ENCODE peak calls at places on chromosomes 11 and 22, in nine cellular contexts. C is heart left ventricle, M is cardiac fibroblast, E is Peyer's patch, V is left lung, N is gastrocnemius medialis, R is brain microvascular endothelial cell, F is coronary artery, T is fibroblast of pulmonary artery. K is an unnamed sample.

GRCh38 chr11:4991066-4991465 is 3.6 kb upstream of the OR51L1 start:
- DNase-seq in C (no peak), M (peak; percentile 33), E (no peak), V (no peak), N (no peak), R (peak; percentile 5), F (no peak), T (peak; percentile 11), K (peak; percentile 9)

GRCh38 chr11:83118814-83119213 is 38.1 kb upstream of the PCF11 start:
- DNase-seq in C (no peak), M (no peak), E (no peak), V (no peak), N (no peak), R (no peak), F (no peak), T (no peak), K (no peak)

GRCh38 chr11:1084561-1085439 is 10.1 kb downstream of the MUC2 start:
- DNase-seq in C (peak; percentile 21), M (no peak), E (no peak), V (peak; percentile 75), N (no peak), R (no peak), F (no peak), T (no peak), K (no peak)

GRCh38 chr11:86207413-86207812 is 37.1 kb upstream of the EED start:
- DNase-seq in C (no peak), M (no peak), E (no peak), V (no peak), N (no peak), R (no peak), F (no peak), T (no peak), K (no peak)

GRCh38 chr11:57758174-57758573 is 3.4 kb upstream of the CTNND1 start:
- DNase-seq in C (no peak), M (no peak), E (no peak), V (no peak), N (no peak), R (no peak), F (no peak), T (no peak), K (no peak)

GRCh38 chr11:2369320-2369719 is 7.8 kb upstream of the CD81 start:
- DNase-seq in C (no peak), M (no peak), E (no peak), V (peak; percentile 45), N (no peak), R (no peak), F (no peak), T (no peak), K (no peak)

GRCh38 chr22:34847072-34847471 is 218.9 kb upstream of the ISX start:
- DNase-seq in C (no peak), M (no peak), E (no peak), V (no peak), N (no peak), R (no peak), F (no peak), T (no peak), K (peak; percentile 39)

GRCh38 chr22:22404598-22405284 is 103.8 kb downstream of the ZNF280B start:
- DNase-seq in C (no peak), M (no peak), E (peak; percentile 68), V (no peak), N (no peak), R (no peak), F (no peak), T (no peak), K (peak; percentile 5)

GRCh38 chr11:94574193-94574961 is 7.2 kb downstream of the PIWIL4 start:
- DNase-seq in C (no peak), M (peak; percentile 81), E (no peak), V (peak; percentile 61), N (no peak), R (peak; percentile 78), F (no peak), T (peak; percentile 60), K (no peak)

GRCh38 chr11:64787526-64788320 is 9.4 kb upstream of the SF1 start:
- DNase-seq in C (no peak), M (peak; percentile 66), E (peak; percentile 90), V (peak; percentile 87), N (no peak), R (peak; percentile 45), F (no peak), T (peak; percentile 64), K (peak; percentile 76)

GRCh38 chr11:48036466-48036865 is 56.1 kb downstream of the PTPRJ start:
- DNase-seq in C (no peak), M (peak; percentile 48), E (no peak), V (no peak), N (no peak), R (no peak), F (no peak), T (peak; percentile 62), K (no peak)

GRCh38 chr22:23762866-23763578 is at the start of gene C22orf15:
- DNase-seq in C (no peak), M (no peak), E (no peak), V (no peak), N (no peak), R (no peak), F (no peak), T (peak; percentile 44), K (no peak)

GRCh38 chr11:11382858-11383532 is 29.9 kb upstream of the CSNK2A3 start:
- DNase-seq in C (no peak), M (no peak), E (no peak), V (no peak), N (no peak), R (no peak), F (no peak), T (no peak), K (no peak)

GRCh38 chr11:8838248-8838647 is 72.7 kb upstream of the AKIP1 start:
- DNase-seq in C (no peak), M (peak; percentile 87), E (no peak), V (no peak), N (no peak), R (peak; percentile 59), F (no peak), T (peak; percentile 85), K (no peak)

GRCh38 chr11:111352235-111352746 is 26.8 kb downstream of the POU2AF1 start:
- DNase-seq in C (no peak), M (no peak), E (no peak), V (no peak), N (no peak), R (no peak), F (no peak), T (no peak), K (peak; percentile 7)

GRCh38 chr22:37782340-37783168 is 25.2 kb upstream of the GCAT start:
- DNase-seq in C (no peak), M (peak; percentile 38), E (no peak), V (no peak), N (no peak), R (no peak), F (no peak), T (no peak), K (no peak)
- TF ChIP-seq CTCF in C (no peak), M (no peak), E (no peak), V (no peak), N (no peak), R (peak; percentile 41), F (no peak), T (peak; percentile 2), K (no peak)

GRCh38 chr11:35478411-35479139 is 46.8 kb downstream of the PAMR1 start:
- DNase-seq in C (peak; percentile 27), M (no peak), E (peak; percentile 69), V (no peak), N (no peak), R (no peak), F (no peak), T (no peak), K (no peak)

GRCh38 chr11:35474677-35475076 is 50.7 kb downstream of the PAMR1 start:
- DNase-seq in C (no peak), M (no peak), E (peak; percentile 51), V (no peak), N (no peak), R (no peak), F (no peak), T (no peak), K (no peak)

GRCh38 chr11:35483131-35483800 is 42.1 kb downstream of the PAMR1 start:
- DNase-seq in C (no peak), M (peak; percentile 71), E (no peak), V (no peak), N (no peak), R (peak; percentile 74), F (no peak), T (no peak), K (no peak)

GRCh38 chr11:35473975-35474374 is 51.4 kb downstream of the PAMR1 start:
- DNase-seq in C (no peak), M (no peak), E (no peak), V (no peak), N (no peak), R (no peak), F (no peak), T (no peak), K (no peak)

DNA sequence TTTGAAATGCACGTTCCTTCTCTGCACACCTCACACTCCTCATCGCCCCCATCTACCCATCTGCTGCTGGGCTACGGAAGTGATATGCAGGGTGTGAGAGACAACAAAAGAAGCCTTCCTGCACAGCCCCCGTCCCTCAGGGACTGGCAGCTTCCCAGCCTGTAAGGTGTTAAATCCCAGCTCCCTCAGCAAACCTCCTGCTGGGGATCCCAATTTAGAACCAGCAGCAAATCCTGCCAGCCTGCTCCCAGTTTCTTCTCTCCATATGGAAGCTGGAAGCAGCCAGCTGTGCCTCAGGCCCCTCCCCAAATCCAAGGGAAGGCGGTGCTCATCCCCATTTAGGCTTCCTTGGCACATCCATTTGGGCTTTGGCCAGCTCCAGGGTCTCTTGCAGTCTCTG is 47.5 kb downstream of the PAMR1 start:
- DNase-seq in C (no peak), M (no peak), E (no peak), V (no peak), N (no peak), R (no peak), F (no peak), T (no peak), K (no peak)
- H3K4me3 ChIP-seq in C (no peak overlapping the region), M (no peak overlapping the region), E (no peak overlapping the region), V (no peak overlapping the region), N (no peak overlapping the region), R (no peak overlapping the region), F (no peak overlapping the region), T (no peak overlapping the region), K (no peak overlapping the region)

GRCh38 chr11:9990221-9990973 is 303.6 kb downstream of the SBF2 start:
- DNase-seq in C (no peak), M (peak; percentile 34), E (no peak), V (no peak), N (no peak), R (peak; percentile 11), F (no peak), T (no peak), K (no peak)
- TF ChIP-seq CTCF in C (peak; percentile 14), M (peak; percentile 4), E (no peak), V (no peak), N (no peak), R (peak; percentile 18), F (no peak), T (no peak), K (no peak)

DNA sequence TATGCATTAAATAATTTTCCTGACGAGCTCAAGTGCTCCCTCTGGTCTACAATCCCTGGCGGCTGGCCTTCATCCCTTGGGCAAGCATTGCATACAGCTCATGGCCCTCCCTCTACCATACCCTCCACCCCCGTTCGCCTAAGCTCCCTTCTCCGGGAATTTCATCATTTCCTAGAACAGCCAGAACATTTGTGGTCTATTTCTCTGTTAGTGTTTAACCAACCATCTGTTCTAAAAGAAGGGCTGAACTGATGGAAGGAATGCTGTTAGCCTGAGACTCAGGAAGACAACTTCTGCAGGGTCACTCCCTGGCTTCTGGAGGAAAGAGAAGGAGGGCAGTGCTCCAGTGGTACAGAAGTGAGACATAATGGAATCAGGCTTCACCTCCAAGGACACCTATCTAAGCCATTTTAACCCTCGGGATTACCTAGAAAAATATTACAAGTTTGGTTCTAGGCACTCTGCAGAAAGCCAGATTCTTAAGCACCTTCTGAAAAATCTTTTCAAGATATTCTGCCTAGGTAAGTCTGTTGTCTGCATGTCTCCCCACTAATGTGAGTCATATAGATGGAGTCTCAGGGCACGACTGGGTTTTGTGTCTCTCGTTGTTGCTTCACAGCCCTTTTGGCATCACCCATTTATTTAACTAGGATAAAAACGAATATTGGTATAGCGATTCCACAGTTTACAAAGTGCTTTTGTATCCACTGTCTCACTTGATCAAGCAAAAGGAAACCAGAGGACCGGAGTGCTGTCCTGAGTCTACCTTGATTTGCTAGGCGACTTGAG is at the start of gene NNMT:
- DNase-seq in C (peak; percentile 69), M (peak; percentile 98), E (peak; percentile 72), V (no peak), N (peak; percentile 78), R (peak; percentile 90), F (peak; percentile 92), T (peak; percentile 99), K (no peak)
- H3K4me3 ChIP-seq in C (peak within 1 kb of the TSS; percentile 57), M (peak within 1 kb of the TSS; percentile 70), E (peak within 1 kb of the TSS; percentile 30), V (peak within 1 kb of the TSS; percentile 32), N (peak within 1 kb of the TSS; percentile 49), R (peak within 1 kb of the TSS; percentile 68), F (peak within 1 kb of the TSS; percentile 73), T (peak within 1 kb of the TSS; percentile 96), K (no peak within 1 kb of the TSS)